ENCODE peak calls at places on chromosome 2, in four cellular contexts. C is A549, H is AG04449, E is fibroblast of the aortic adventitia. F is an unnamed sample.

GRCh38 chr2:236350426-236350825 is 86.2 kb upstream of the ASB18 start:
- DNase-seq in H (no peak), C (no peak), E (no peak), F (no peak)

GRCh38 chr2:212097001-212097400 is 441.6 kb downstream of the ERBB4 start:
- DNase-seq in H (no peak), E (no peak), C (no peak), F (no peak)

GRCh38 chr2:192886636-192887035 is 691.9 kb upstream of the TMEFF2 start:
- DNase-seq in H (no peak), E (no peak), C (no peak), F (no peak)

GRCh38 chr2:69958480-69958879 is 3.0 kb downstream of the ASPRV1 start:
- DNase-seq in H (no peak), E (no peak), C (no peak), F (no peak)

GRCh38 chr2:48270209-48270608 is 259.7 kb upstream of the STON1 start:
- DNase-seq in H (no peak), E (no peak), C (no peak), F (no peak)

GRCh38 chr2:141591787-141592186 is 539.0 kb downstream of the LRP1B start:
- DNase-seq in C (no peak), E (no peak), H (no peak), F (no peak)

GRCh38 chr2:232200195-232200594 is 178.4 kb upstream of the ALPP start:
- DNase-seq in H (no peak), C (peak; percentile 4), E (no peak), F (no peak)

GRCh38 chr2:147937744-147938349 is 82.7 kb downstream of the ORC4 start:
- DNase-seq in C (peak; percentile 37), E (peak; percentile 60), H (no peak), F (peak; percentile 43)

GRCh38 chr2:179850188-179850587 is 11.2 kb downstream of the ZNF385B start:
- DNase-seq in E (peak; percentile 71), C (peak; percentile 27), H (peak; percentile 14), F (peak; percentile 50)

GRCh38 chr2:102064679-102065674 is 73.2 kb downstream of the IL1R2 start:
- DNase-seq in H (no peak), E (no peak), C (peak; percentile 64), F (no peak)

GRCh38 chr2:111523009-111523408 is 361.0 kb downstream of the ANAPC1 start:
- DNase-seq in H (no peak), C (no peak), E (no peak), F (no peak)

GRCh38 chr2:196290569-196290968 is 119.2 kb upstream of the STK17B start:
- DNase-seq in C (no peak), E (no peak), H (no peak), F (no peak)
- H3K4me3 ChIP-seq in C (no peak overlapping the region), E (no peak overlapping the region), H (no peak overlapping the region), F (no peak overlapping the region)

GRCh38 chr2:28663359-28663758 is 88.3 kb upstream of the PPP1CB start:
- DNase-seq in E (peak; percentile 74), C (peak; percentile 42), H (no peak), F (peak; percentile 67)
- TF ChIP-seq CTCF in E (peak; percentile 57), C (no peak), H (peak; percentile 52), F (peak; percentile 42)

GRCh38 chr2:233566141-233566956 is at the start of gene USP40:
- DNase-seq in H (peak; percentile 68), E (peak; percentile 93), C (peak; percentile 95), F (peak; percentile 94)

GRCh38 chr2:233571001-233571400 is 4.4 kb upstream of the USP40 start:
- DNase-seq in H (no peak), E (no peak), C (no peak), F (no peak)

GRCh38 chr2:233563663-233564430 is 2.7 kb downstream of the USP40 start:
- DNase-seq in H (no peak), C (no peak), E (no peak), F (peak; percentile 17)

GRCh38 chr2:233571462-233571861 is 4.9 kb upstream of the USP40 start:
- DNase-seq in E (no peak), C (no peak), H (no peak), F (no peak)

DNA sequence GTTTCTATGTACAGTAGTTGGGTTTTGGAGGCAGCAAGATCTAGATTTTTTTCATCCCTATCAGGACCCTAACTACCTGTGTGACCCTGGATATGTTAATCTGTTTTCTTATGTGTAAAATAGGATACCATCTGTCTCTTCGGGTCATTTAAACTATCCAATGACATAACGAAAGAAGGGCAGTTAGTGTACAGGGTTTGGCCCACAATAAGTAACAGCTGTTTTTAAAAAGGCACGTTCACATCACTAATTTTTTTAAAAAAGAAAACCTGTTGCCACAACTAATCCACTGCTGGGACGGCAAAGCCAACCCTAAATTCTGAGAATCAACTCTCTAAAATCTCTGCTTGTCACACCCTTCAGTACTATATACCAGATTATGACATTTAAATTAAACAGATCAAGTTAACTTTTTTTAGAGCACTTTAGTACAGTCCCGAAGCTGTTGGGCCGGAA is 869 bp downstream of the USP40 start:
- DNase-seq in E (no peak), C (no peak), H (no peak), F (no peak)
- H3K4me3 ChIP-seq in E (peak overlapping the region; percentile 94), C (peak overlapping the region; percentile 63), H (peak overlapping the region; percentile 97), F (peak overlapping the region; percentile 69)

GRCh38 chr2:86107031-86107430 is 996 bp downstream of the PTCD3 start:
- DNase-seq in E (no peak), H (no peak), C (no peak), F (no peak)

GRCh38 chr2:86105969-86106945 is at the start of gene PTCD3:
- DNase-seq in C (peak; percentile 98), E (peak; percentile 96), H (peak; percentile 60), F (peak; percentile 98)

GRCh38 chr2:86102157-86102556 is 3.5 kb downstream of the POLR1A start:
- DNase-seq in C (no peak), E (no peak), H (no peak), F (no peak)

GRCh38 chr2:86105252-86105968 is at the start of gene POLR1A:
- DNase-seq in C (peak; percentile 96), H (peak; percentile 76), E (peak; percentile 96), F (peak; percentile 97)
- TF ChIP-seq CTCF in C (no peak), H (no peak), E (peak; percentile 31), F (peak; percentile 17)

DNA sequence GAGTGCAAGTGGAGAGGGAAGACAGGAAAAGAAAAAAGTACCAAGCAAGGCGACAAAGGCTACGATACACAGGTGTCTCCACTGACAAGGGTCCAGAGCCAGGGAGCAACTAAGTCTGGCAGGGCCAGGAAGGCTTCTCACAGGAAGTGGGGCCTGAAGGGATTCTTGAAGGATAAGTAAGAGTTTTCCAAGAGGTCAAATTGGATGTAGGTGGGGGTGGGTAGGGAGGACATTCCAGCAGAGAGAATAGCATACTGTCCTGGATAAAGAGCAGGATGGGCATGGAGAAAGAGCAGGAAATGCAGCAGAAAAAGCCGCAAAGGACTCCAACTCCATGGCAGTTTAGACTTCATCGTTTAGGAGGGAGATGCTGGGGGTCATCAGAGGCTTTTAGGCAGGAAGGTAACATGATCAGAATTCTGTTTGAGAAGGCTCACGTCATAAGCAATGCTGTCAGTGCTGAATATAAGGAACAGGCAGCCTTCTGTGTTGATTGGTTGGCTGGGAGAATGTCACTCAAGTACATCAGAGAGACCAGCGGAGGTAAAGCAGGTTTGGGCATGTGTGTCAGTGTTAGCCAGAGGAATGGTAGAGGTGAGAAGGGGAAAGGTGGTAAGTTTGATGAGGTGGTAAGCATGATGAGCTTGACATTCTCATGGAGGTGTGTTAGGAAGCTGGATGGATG is 35.1 kb downstream of the ARHGAP25 start:
- DNase-seq in C (no peak), E (no peak), H (no peak), F (no peak)
- H3K4me3 ChIP-seq in C (no peak overlapping the region), E (no peak overlapping the region), H (no peak overlapping the region), F (no peak overlapping the region)

GRCh38 chr2:96259497-96259921 is 6.3 kb downstream of the TMEM127 start:
- DNase-seq in E (no peak), H (no peak), C (no peak), F (no peak)

GRCh38 chr2:96258393-96259022 is 7.3 kb downstream of the TMEM127 start:
- DNase-seq in E (no peak), C (no peak), H (no peak), F (no peak)

GRCh38 chr2:96262306-96262705 is 3.5 kb downstream of the TMEM127 start:
- DNase-seq in H (no peak), C (no peak), E (peak; percentile 23), F (no peak)

GRCh38 chr2:96261328-96262003 is 4.3 kb downstream of the TMEM127 start:
- DNase-seq in H (no peak), E (no peak), C (no peak), F (no peak)

DNA sequence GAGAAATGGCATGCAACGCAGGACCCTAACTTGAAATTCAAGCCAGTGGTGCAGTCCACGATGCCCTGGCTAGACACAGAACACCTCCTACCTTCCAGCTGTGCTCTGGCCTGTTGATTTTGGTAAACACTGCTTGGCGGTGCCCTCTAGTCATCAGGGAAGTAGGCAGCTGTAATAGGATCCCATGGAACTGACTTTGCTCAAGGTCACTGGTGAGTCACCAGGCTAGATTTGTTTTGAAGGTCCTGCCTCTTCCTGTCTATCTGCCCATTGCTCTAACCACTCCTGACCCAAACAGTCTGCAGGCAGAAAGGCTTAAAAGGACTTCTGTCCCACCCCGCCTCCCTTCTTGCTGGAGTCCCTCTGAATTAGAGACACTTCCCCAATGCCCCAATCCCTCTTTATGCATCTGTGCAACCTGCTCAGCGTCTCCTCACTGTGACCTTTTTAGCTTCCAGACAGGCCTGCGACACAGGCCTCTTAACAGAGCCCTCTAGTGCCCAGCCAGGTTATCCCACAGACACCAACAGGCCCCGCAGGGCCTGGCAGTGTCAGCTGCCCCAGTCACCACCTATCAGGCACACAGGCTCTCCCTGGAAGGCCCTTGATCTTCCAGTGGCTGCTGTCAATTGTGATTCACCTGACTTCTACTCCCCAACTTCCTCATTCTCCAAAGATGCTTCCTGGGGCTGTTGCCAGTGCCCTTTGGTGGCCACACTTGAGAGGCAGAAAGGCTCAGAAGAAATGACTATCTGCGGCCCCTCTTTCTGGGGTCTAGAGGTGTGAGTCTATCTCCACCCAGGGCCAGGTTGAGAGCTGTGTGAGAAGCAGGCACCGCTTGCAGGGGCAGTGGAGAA is 5.2 kb downstream of the TMEM127 start:
- DNase-seq in E (peak; percentile 87), H (peak; percentile 37), C (peak; percentile 86), F (peak; percentile 84)
- TF ChIP-seq CTCF in E (peak; percentile 40), H (peak; percentile 27), C (peak; percentile 66), F (peak; percentile 45)

DNA sequence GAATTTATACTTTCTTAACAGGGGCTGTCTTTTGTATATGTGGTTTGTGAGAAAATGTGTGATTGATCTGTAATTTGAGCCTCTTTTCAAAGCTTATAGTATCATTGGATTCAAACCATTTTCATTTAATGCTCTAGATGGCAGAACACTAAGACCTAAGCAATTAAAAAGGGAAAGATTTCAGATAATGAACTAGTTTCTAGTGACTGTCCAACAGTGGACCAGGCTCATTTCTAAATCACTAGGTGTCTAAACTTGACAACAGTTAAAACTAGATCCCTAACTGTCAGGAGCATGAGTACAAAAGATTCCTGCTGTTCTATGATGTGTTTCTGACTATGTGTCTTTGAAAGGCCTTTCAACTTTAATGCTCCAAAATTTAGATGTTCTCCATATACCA is 54.6 kb downstream of the ANKRD44 start:
- DNase-seq in C (no peak), E (no peak), H (no peak), F (peak; percentile 32)
- H3K4me3 ChIP-seq in C (no peak overlapping the region), E (no peak overlapping the region), H (no peak overlapping the region), F (no peak overlapping the region)

DNA sequence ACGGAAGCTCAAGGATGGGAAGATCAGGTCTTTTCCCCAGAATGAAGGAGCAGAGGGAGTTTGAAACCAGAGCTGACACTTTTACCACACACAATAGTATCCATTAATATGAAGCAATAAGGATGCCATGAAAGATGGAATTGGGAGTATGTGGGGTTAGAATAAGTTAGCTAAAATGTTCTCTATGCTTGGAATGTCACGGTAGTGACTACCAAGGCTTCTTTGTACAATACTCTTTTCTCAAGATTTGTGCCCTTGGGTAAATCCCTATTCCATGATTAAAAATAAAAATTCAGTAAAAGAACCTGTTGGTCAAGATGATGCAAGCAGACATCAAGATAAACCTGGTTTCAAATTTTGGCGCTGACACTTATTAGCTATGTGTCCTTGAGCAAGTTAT is 75.0 kb downstream of the NRXN1 start:
- DNase-seq in C (no peak), H (no peak), E (no peak), F (peak; percentile 2)
- TF ChIP-seq CTCF in C (no peak), H (no peak), E (no peak), F (no peak)

GRCh38 chr2:108619916-108620620 is 85.8 kb downstream of the LIMS1 start:
- DNase-seq in E (no peak), C (no peak), H (no peak), F (no peak)
- H3K4me3 ChIP-seq in E (no peak overlapping the region), C (no peak overlapping the region), H (no peak overlapping the region), F (no peak overlapping the region)